ENCODE peak calls at places on chromosomes 16 and 17, in seven cellular contexts. H is EL; J is SK-N-SH; X is neural crest cell; R is CD4-positive, alpha-beta T cell; W is C1 segment of cervical spinal cord; I is fibroblast of mammary gland. N is an unnamed sample.

GRCh38 chr16:71353736-71354135 is 4.8 kb upstream of the CALB2 start:
- DNase-seq in H (no peak), J (no peak), X (no peak), R (no peak), W (no peak), I (no peak), N (no peak)

GRCh38 chr17:37493249-37494027 is 3.7 kb downstream of the DUSP14 start:
- DNase-seq in H (peak; percentile 95), J (no peak), X (no peak), R (no peak), W (no peak), I (peak; percentile 94), N (peak; percentile 94)

GRCh38 chr17:60086822-60087591 is 8.3 kb upstream of the HEATR6 start:
- DNase-seq in H (peak; percentile 83), J (no peak), X (no peak), R (no peak), W (no peak), I (peak; percentile 59), N (peak; percentile 48)

GRCh38 chr17:78724544-78724943 is 57.5 kb downstream of the CYTH1 start:
- DNase-seq in H (no peak), J (peak; percentile 81), X (no peak), R (no peak), W (peak; percentile 48), I (no peak), N (no peak)

GRCh38 chr16:89289428-89290395 is 72.2 kb downstream of the ZNF778 start:
- DNase-seq in H (peak; percentile 69), J (peak; percentile 98), X (peak; percentile 82), R (peak; percentile 58), W (peak; percentile 19), I (peak; percentile 68), N (peak; percentile 73)

GRCh38 chr17:83079340-83079747 is at the start of gene METRNL:
- DNase-seq in H (peak; percentile 72), J (peak; percentile 99), X (peak; percentile 58), R (peak; percentile 30), W (peak; percentile 21), I (peak; percentile 46), N (peak; percentile 62)

GRCh38 chr16:67481561-67482259 is 753 bp upstream of the ATP6V0D1 start:
- DNase-seq in H (no peak), J (peak; percentile 47), X (no peak), R (no peak), W (no peak), I (peak; percentile 68), N (peak; percentile 64)

GRCh38 chr17:82929011-82929622 is 89.3 kb upstream of the ZNF750 start:
- DNase-seq in H (no peak), J (no peak), X (no peak), R (no peak), W (no peak), I (no peak), N (no peak)

GRCh38 chr17:9940826-9941225 is 35.8 kb upstream of the RCVRN start:
- DNase-seq in H (no peak), J (no peak), X (no peak), R (no peak), W (no peak), I (no peak), N (no peak)

GRCh38 chr17:3762922-3763776 is 37.8 kb downstream of the ITGAE start:
- DNase-seq in H (no peak), J (no peak), X (no peak), R (no peak), W (no peak), I (no peak), N (no peak)

GRCh38 chr17:70050192-70050591 is 24.8 kb upstream of the KCNJ16 start:
- DNase-seq in H (peak; percentile 13), J (no peak), X (no peak), R (no peak), W (no peak), I (no peak), N (no peak)

GRCh38 chr16:66070140-66070887 is 296.2 kb upstream of the CDH5 start:
- DNase-seq in H (no peak), J (no peak), X (no peak), R (no peak), W (peak; percentile 1), I (peak; percentile 52), N (peak; percentile 97)

GRCh38 chr16:3654249-3654991 is at the start of gene DNASE1:
- DNase-seq in H (peak; percentile 60), J (peak; percentile 80), X (peak; percentile 64), R (peak; percentile 19), W (peak; percentile 13), I (peak; percentile 68), N (peak; percentile 63)

GRCh38 chr17:36901506-36901905 is 35.8 kb upstream of the LHX1 start:
- DNase-seq in H (peak; percentile 23), J (no peak), X (no peak), R (no peak), W (no peak), I (peak; percentile 1), N (peak; percentile 58)

GRCh38 chr17:76716834-76717205 is 6.1 kb upstream of the MXRA7 start:
- DNase-seq in H (peak; percentile 92), J (no peak), X (no peak), R (no peak), W (no peak), I (peak; percentile 91), N (peak; percentile 98)

GRCh38 chr16:11353158-11353557 is 7.9 kb downstream of the RMI2 start:
- DNase-seq in H (no peak), J (no peak), X (no peak), R (no peak), W (no peak), I (no peak), N (no peak)

GRCh38 chr16:83847371-83848225 is 39.8 kb downstream of the HSBP1 start:
- DNase-seq in H (no peak), J (peak; percentile 74), X (no peak), R (no peak), W (no peak), I (no peak), N (no peak)

GRCh38 chr17:44203731-44204452 is 4.2 kb upstream of the ATXN7L3 start:
- DNase-seq in H (peak; percentile 54), J (peak; percentile 76), X (peak; percentile 62), R (no peak), W (no peak), I (peak; percentile 66), N (peak; percentile 74)

GRCh38 chr16:424033-424622 is 1.3 kb upstream of the RAB11FIP3 start:
- DNase-seq in H (peak; percentile 99), J (no peak), X (no peak), R (no peak), W (peak; percentile 29), I (peak; percentile 98), N (peak; percentile 97)

GRCh38 chr16:30761427-30761927 is 385 bp downstream of the CFAP119 start:
- DNase-seq in H (peak; percentile 50), J (peak; percentile 72), X (peak; percentile 51), R (peak; percentile 3), W (no peak), I (no peak), N (peak; percentile 32)

GRCh38 chr17:71176928-71177443 is 943.8 kb upstream of the SOX9 start:
- DNase-seq in H (no peak), J (no peak), X (no peak), R (no peak), W (no peak), I (no peak), N (no peak)

GRCh38 chr16:57357330-57358151 is 1.0 kb upstream of the CCL22 start:
- DNase-seq in H (no peak), J (no peak), X (no peak), R (no peak), W (no peak), I (no peak), N (no peak)

GRCh38 chr17:20155258-20156195 is 146.4 kb downstream of the SPECC1 start:
- DNase-seq in H (peak; percentile 95), J (peak; percentile 99), X (peak; percentile 99), R (peak; percentile 85), W (peak; percentile 90), I (peak; percentile 86), N (peak; percentile 96)

GRCh38 chr17:77601054-77601979 is 357.2 kb upstream of the TNRC6C start:
- DNase-seq in H (no peak), J (peak; percentile 44), X (no peak), R (no peak), W (no peak), I (no peak), N (peak; percentile 11)

GRCh38 chr16:11636172-11636721 is 32.0 kb upstream of the SNN start:
- DNase-seq in H (no peak), J (no peak), X (no peak), R (no peak), W (no peak), I (no peak), N (no peak)

GRCh38 chr16:57533366-57533617 is 3.1 kb downstream of the CCDC102A start:
- DNase-seq in H (no peak), J (no peak), X (no peak), R (no peak), W (no peak), I (no peak), N (no peak)

GRCh38 chr17:2885751-2886150 is 89.5 kb downstream of the RAP1GAP2 start:
- DNase-seq in H (no peak), J (peak; percentile 67), X (no peak), R (no peak), W (no peak), I (no peak), N (no peak)

GRCh38 chr16:1785846-1786170 is 3.0 kb downstream of the NUBP2 start:
- DNase-seq in H (no peak), J (no peak), X (no peak), R (no peak), W (no peak), I (no peak), N (no peak)

GRCh38 chr16:57893559-57894389 is 77.2 kb downstream of the CNGB1 start:
- DNase-seq in H (peak; percentile 96), J (no peak), X (no peak), R (no peak), W (no peak), I (peak; percentile 59), N (peak; percentile 85)

GRCh38 chr16:28304214-28304613 is 11.9 kb downstream of the SBK1 start:
- DNase-seq in H (peak; percentile 17), J (no peak), X (peak; percentile 35), R (no peak), W (no peak), I (peak; percentile 38), N (peak; percentile 54)

N was measured in cardiac fibroblast.